ENCODE peak calls at places on chromosomes 5 and 9, in eight cellular contexts. B is T-helper 2 cell; D is nephron progenitor cell; I is lower lobe of right lung; P is hepatic stellate cell; M is stimulated activated naive B cell treated with anti-CD40 and anti-IgM and Interleukin-4, amounts not matched to agents 10 μg/mL and 1 μg/mL and 100 μg/mL, for 72 hours; L is A549; T is choroid plexus epithelial cell. H is an unnamed sample.

GRCh38 chr5:6712136-6712581 is 1.1 kb upstream of the TENT4A start:
- DNase-seq in I (peak; percentile 72), L (peak; percentile 66), P (peak; percentile 53), B (peak; percentile 71), D (peak; percentile 61), T (peak; percentile 70), M (peak; percentile 43), H (peak; percentile 23)

GRCh38 chr9:89036383-89036782 is 45.1 kb downstream of the S1PR3 start:
- DNase-seq in D (no peak), I (no peak), M (no peak), P (peak; percentile 43), T (no peak), L (no peak), B (no peak), H (no peak)

GRCh38 chr5:135127604-135128240 is 93.7 kb upstream of the PITX1 start:
- DNase-seq in P (peak; percentile 53), I (no peak), L (peak; percentile 84), D (no peak), T (peak; percentile 30), M (no peak), B (no peak), H (no peak)

GRCh38 chr5:36691993-36692392 is 85.6 kb downstream of the SLC1A3 start:
- DNase-seq in D (no peak), M (no peak), L (no peak), B (no peak), T (no peak), I (no peak), P (no peak), H (no peak)

GRCh38 chr9:71793386-71794105 is 25.2 kb upstream of the CEMIP2 start:
- DNase-seq in P (peak; percentile 38), M (no peak), D (peak; percentile 11), I (no peak), T (peak; percentile 55), L (peak; percentile 67), B (no peak), H (no peak)

GRCh38 chr9:76342201-76342600 is 52.0 kb downstream of the RFK start:
- DNase-seq in M (no peak), T (no peak), I (no peak), P (no peak), B (no peak), L (no peak), D (no peak), H (no peak)

GRCh38 chr9:121439711-121440110 is 59.9 kb downstream of the GGTA1 start:
- DNase-seq in P (no peak), D (no peak), L (no peak), B (no peak), I (no peak), T (no peak), M (no peak), H (no peak)

GRCh38 chr9:97633859-97634485 is 351 bp downstream of the NCBP1 start:
- DNase-seq in M (no peak), L (no peak), D (no peak), T (peak; percentile 28), P (no peak), I (no peak), B (peak; percentile 43), H (no peak)

GRCh38 chr9:137987244-137988030 is 109.9 kb downstream of the CACNA1B start:
- DNase-seq in B (no peak), I (no peak), T (no peak), P (no peak), M (no peak), L (no peak), D (no peak), H (no peak)

GRCh38 chr5:28165116-28165515 is 1126.7 kb upstream of the CDH9 start:
- DNase-seq in B (no peak), I (no peak), D (no peak), P (no peak), M (no peak), L (no peak), T (peak; percentile 82), H (no peak)

GRCh38 chr5:74201334-74202081 is 439.0 kb downstream of the ENC1 start:
- DNase-seq in B (peak; percentile 48), T (peak; percentile 36), M (peak; percentile 17), D (no peak), L (no peak), P (no peak), I (no peak), H (no peak)

GRCh38 chr9:137482094-137482781 is 23.1 kb upstream of the NSMF start:
- DNase-seq in D (no peak), T (peak; percentile 84), P (peak; percentile 71), B (peak; percentile 15), L (peak; percentile 68), I (peak; percentile 68), M (no peak), H (no peak)

GRCh38 chr5:144332265-144332664 is 161.6 kb downstream of the KCTD16 start:
- DNase-seq in D (no peak), T (peak; percentile 13), M (no peak), B (no peak), I (no peak), L (peak; percentile 3), P (no peak), H (no peak)

GRCh38 chr5:149271717-149272558 is at the start of gene AFAP1L1:
- DNase-seq in P (peak; percentile 80), T (peak; percentile 53), B (no peak), I (peak; percentile 69), D (peak; percentile 78), L (peak; percentile 57), M (peak; percentile 38), H (peak; percentile 19)

GRCh38 chr9:127004946-127005769 is 90.6 kb downstream of the RALGPS1 start:
- DNase-seq in T (peak; percentile 45), I (no peak), L (no peak), M (peak; percentile 46), P (no peak), D (no peak), B (peak; percentile 96), H (no peak)

GRCh38 chr9:127915325-127915752 is 1.5 kb downstream of the ST6GALNAC4 start:
- DNase-seq in D (no peak), L (no peak), M (no peak), B (no peak), T (no peak), I (no peak), P (no peak), H (no peak)

GRCh38 chr5:170782438-170782837 is 1.1 kb upstream of the GABRP start:
- DNase-seq in L (no peak), D (no peak), T (no peak), B (no peak), P (no peak), M (no peak), I (no peak), H (no peak)

GRCh38 chr5:41835625-41836024 is 34.6 kb downstream of the OXCT1 start:
- DNase-seq in D (peak; percentile 10), T (peak; percentile 92), L (peak; percentile 29), B (peak; percentile 22), P (peak; percentile 22), M (no peak), I (no peak), H (no peak)

GRCh38 chr9:81396528-81396927 is 292.8 kb downstream of the TLE1 start:
- DNase-seq in P (no peak), I (no peak), L (no peak), T (no peak), B (no peak), D (no peak), M (no peak), H (no peak)

GRCh38 chr9:14314929-14315753 is 1.2 kb upstream of the NFIB start:
- DNase-seq in M (no peak), B (peak; percentile 12), L (peak; percentile 89), P (peak; percentile 60), D (peak; percentile 74), T (peak; percentile 93), I (peak; percentile 93), H (peak; percentile 57)

GRCh38 chr5:109063223-109063622 is 315.5 kb downstream of the FER start:
- DNase-seq in P (no peak), D (no peak), B (no peak), T (peak; percentile 5), L (no peak), I (no peak), M (no peak), H (no peak)

GRCh38 chr5:115545065-115545882 is 699 bp upstream of the FEM1C start:
- DNase-seq in I (no peak), T (no peak), M (no peak), B (no peak), P (no peak), D (no peak), L (no peak), H (no peak)

GRCh38 chr9:135135171-135135926 is 47.9 kb downstream of the OLFM1 start:
- DNase-seq in L (no peak), B (no peak), T (no peak), P (no peak), I (no peak), M (no peak), D (no peak), H (no peak)

GRCh38 chr5:58181578-58182286 is 278.2 kb downstream of the PLK2 start:
- DNase-seq in L (no peak), B (no peak), T (no peak), M (no peak), P (no peak), I (no peak), D (no peak), H (no peak)

GRCh38 chr5:17828709-17829108 is 194.4 kb downstream of the TAF11L14 start:
- DNase-seq in M (no peak), B (no peak), L (peak; percentile 42), T (peak; percentile 79), D (no peak), P (no peak), I (no peak), H (no peak)

GRCh38 chr9:37107701-37108100 is 12.7 kb upstream of the ZCCHC7 start:
- DNase-seq in P (no peak), T (no peak), I (no peak), D (no peak), M (no peak), L (no peak), B (peak; percentile 26), H (no peak)

GRCh38 chr5:96651948-96652753 is 10.0 kb upstream of the CAST start:
- DNase-seq in P (no peak), M (no peak), I (no peak), D (no peak), L (peak; percentile 58), T (peak; percentile 40), B (no peak), H (no peak)

GRCh38 chr9:86122309-86122708 is 23.0 kb upstream of the GOLM1 start:
- DNase-seq in I (no peak), L (peak; percentile 39), B (no peak), M (no peak), T (peak; percentile 16), D (no peak), P (no peak), H (no peak)

GRCh38 chr9:76365028-76365427 is 29.2 kb downstream of the RFK start:
- DNase-seq in L (peak; percentile 62), D (no peak), I (no peak), P (no peak), B (no peak), M (no peak), T (peak; percentile 55), H (no peak)

GRCh38 chr9:135797507-135798302 is 95.7 kb downstream of the KCNT1 start:
- DNase-seq in M (no peak), D (peak; percentile 73), I (no peak), B (no peak), L (peak; percentile 62), T (peak; percentile 51), P (peak; percentile 89), H (peak; percentile 35)

GRCh38 chr5:33612386-33612785 is 171.6 kb downstream of the TARS1 start:
- DNase-seq in L (no peak), I (no peak), T (peak; percentile 42), P (peak; percentile 4), B (no peak), M (no peak), D (no peak), H (no peak)

GRCh38 chr5:166441-167372 is 24.6 kb upstream of the LRRC14B start:
- DNase-seq in D (no peak), B (no peak), T (no peak), P (no peak), L (no peak), M (no peak), I (peak; percentile 41), H (no peak)

H was measured in progenitor cell of endocrine pancreas.